ENCODE peak calls at places on chromosomes 5 and 9, in nine cellular contexts. R is BJ; U is sigmoid colon; Z is pancreas; C is right atrium auricular region; A is naive thymus-derived CD4-positive, alpha-beta T cell; K is esophagus squamous epithelium; O is adrenal gland; H is A673. S is an unnamed sample.

GRCh38 chr5:56412601-56413379 is 179.7 kb upstream of the ANKRD55 start:
- DNase-seq in H (no peak), Z (no peak), U (peak; percentile 80), C (peak; percentile 77), A (no peak), R (no peak), O (peak; percentile 71), K (no peak), S (no peak)

GRCh38 chr5:62376064-62376463 is 27.6 kb downstream of the DIMT1 start:
- DNase-seq in O (no peak), R (no peak), Z (no peak), C (no peak), U (no peak), A (no peak), K (no peak), H (no peak), S (no peak)

GRCh38 chr5:28896949-28897348 is 1858.6 kb upstream of the CDH9 start:
- DNase-seq in H (peak; percentile 18), U (no peak), O (no peak), A (no peak), R (no peak), K (no peak), Z (no peak), C (no peak), S (no peak)

GRCh38 chr9:114953917-114954316 is 23.5 kb upstream of the TNFSF8 start:
- DNase-seq in H (peak; percentile 83), U (no peak), Z (peak; percentile 9), A (no peak), C (peak; percentile 74), K (no peak), R (peak; percentile 85), O (peak; percentile 71), S (peak; percentile 92)

GRCh38 chr5:77329664-77330430 is 119.4 kb downstream of the PDE8B start:
- DNase-seq in O (no peak), K (no peak), C (no peak), Z (no peak), A (no peak), R (no peak), H (no peak), U (no peak), S (peak; percentile 20)

GRCh38 chr5:123628860-123629544 is 117.0 kb downstream of the CSNK1G3 start:
- DNase-seq in H (no peak), K (no peak), U (no peak), R (no peak), A (no peak), Z (no peak), O (no peak), C (no peak), S (no peak)

GRCh38 chr9:119689879-119690278 is 320.6 kb upstream of the BRINP1 start:
- DNase-seq in Z (no peak), C (no peak), K (no peak), U (no peak), H (peak; percentile 12), O (no peak), A (no peak), R (no peak), S (no peak)

GRCh38 chr9:74770508-74771261 is 117.0 kb downstream of the TRPM6 start:
- DNase-seq in R (no peak), O (no peak), H (peak; percentile 63), A (peak; percentile 11), K (no peak), C (no peak), Z (peak; percentile 24), U (no peak), S (no peak)

GRCh38 chr5:68452286-68452685 is 236.7 kb downstream of the PIK3R1 start:
- DNase-seq in Z (no peak), H (no peak), C (no peak), O (no peak), K (no peak), U (no peak), R (no peak), A (no peak), S (no peak)

GRCh38 chr5:168317521-168318147 is 26.2 kb downstream of the WWC1 start:
- DNase-seq in C (no peak), K (no peak), Z (peak; percentile 66), H (peak; percentile 39), A (no peak), R (peak; percentile 67), U (no peak), O (peak; percentile 18), S (peak; percentile 92)

GRCh38 chr9:27033815-27034403 is 28.4 kb upstream of the LRRC19 start:
- DNase-seq in Z (peak; percentile 36), R (no peak), A (peak; percentile 14), C (peak; percentile 65), O (peak; percentile 20), K (no peak), H (peak; percentile 35), U (peak; percentile 67), S (peak; percentile 44)

GRCh38 chr5:65366655-65367054 is 115.1 kb downstream of the ADAMTS6 start:
- DNase-seq in H (no peak), C (no peak), A (no peak), O (no peak), U (no peak), K (no peak), Z (no peak), R (no peak), S (no peak)

GRCh38 chr5:6202615-6203365 is 175.6 kb downstream of the MED10 start:
- DNase-seq in O (peak; percentile 29), U (no peak), Z (no peak), C (no peak), A (no peak), H (no peak), K (no peak), R (no peak), S (no peak)

GRCh38 chr5:32964246-32964645 is 253.1 kb downstream of the NPR3 start:
- DNase-seq in O (no peak), R (no peak), K (no peak), H (peak; percentile 45), U (no peak), A (no peak), Z (no peak), C (no peak), S (peak; percentile 69)

GRCh38 chr9:131654857-131655577 is 84.9 kb downstream of the RAPGEF1 start:
- DNase-seq in H (no peak), Z (peak; percentile 51), R (no peak), C (no peak), K (no peak), A (no peak), O (no peak), U (no peak), S (no peak)

GRCh38 chr5:41509399-41510175 is 814 bp downstream of the PLCXD3 start:
- DNase-seq in R (no peak), K (no peak), Z (peak; percentile 11), A (no peak), C (no peak), U (no peak), H (no peak), O (no peak), S (no peak)

GRCh38 chr9:125568616-125569015 is 138.4 kb downstream of the MAPKAP1 start:
- DNase-seq in A (no peak), Z (no peak), K (no peak), H (no peak), U (no peak), C (no peak), O (no peak), R (no peak), S (peak; percentile 37)

GRCh38 chr5:143557061-143557818 is 153.8 kb upstream of the NR3C1 start:
- DNase-seq in K (no peak), C (no peak), U (no peak), A (no peak), H (peak; percentile 1), O (no peak), Z (no peak), R (peak; percentile 54), S (peak; percentile 69)
- H3K4me3 ChIP-seq in K (no peak overlapping the region), C (no peak overlapping the region), U (no peak overlapping the region), A (no peak overlapping the region), H (no peak overlapping the region), O (no peak overlapping the region), Z (no peak overlapping the region), R (no peak overlapping the region), S (no peak overlapping the region)

GRCh38 chr5:14148483-14148882 is 5.3 kb downstream of the TRIO start:
- DNase-seq in U (no peak), K (no peak), Z (no peak), A (no peak), O (no peak), R (no peak), C (no peak), H (no peak), S (no peak)

GRCh38 chr5:14145356-14146334 is 2.5 kb downstream of the TRIO start:
- DNase-seq in K (no peak), O (no peak), Z (no peak), R (no peak), C (no peak), U (no peak), A (no peak), H (no peak), S (peak; percentile 74)

GRCh38 chr5:14144586-14145355 is 1.6 kb downstream of the TRIO start:
- DNase-seq in C (peak; percentile 66), H (peak; percentile 57), K (no peak), O (peak; percentile 66), A (peak; percentile 53), U (peak; percentile 84), R (no peak), Z (peak; percentile 55), S (peak; percentile 55)

GRCh38 chr5:14147210-14147609 is 4.1 kb downstream of the TRIO start:
- DNase-seq in C (peak; percentile 21), Z (no peak), R (no peak), O (no peak), H (peak; percentile 17), K (no peak), A (no peak), U (no peak), S (no peak)

GRCh38 chr5:14146725-14147124 is 3.6 kb downstream of the TRIO start:
- DNase-seq in A (no peak), H (no peak), C (no peak), U (no peak), K (no peak), O (no peak), R (no peak), Z (no peak), S (no peak)
- H3K4me3 ChIP-seq in A (no peak overlapping the region), H (no peak overlapping the region), C (no peak overlapping the region), U (no peak overlapping the region), K (no peak overlapping the region), O (no peak overlapping the region), R (peak overlapping the region; percentile 96), Z (no peak overlapping the region), S (peak overlapping the region; percentile 94)

GRCh38 chr5:141876628-141877477 is 1.4 kb downstream of the PCDH1 start:
- DNase-seq in R (no peak), K (no peak), C (no peak), A (no peak), Z (peak; percentile 55), O (no peak), U (no peak), H (no peak), S (no peak)
- H3K4me3 ChIP-seq in R (no peak overlapping the region), K (peak overlapping the region; percentile 71), C (peak overlapping the region; percentile 60), A (peak overlapping the region; percentile 34), Z (peak overlapping the region; percentile 58), O (no peak overlapping the region), U (peak overlapping the region; percentile 71), H (peak overlapping the region; percentile 53), S (no peak overlapping the region)

DNA sequence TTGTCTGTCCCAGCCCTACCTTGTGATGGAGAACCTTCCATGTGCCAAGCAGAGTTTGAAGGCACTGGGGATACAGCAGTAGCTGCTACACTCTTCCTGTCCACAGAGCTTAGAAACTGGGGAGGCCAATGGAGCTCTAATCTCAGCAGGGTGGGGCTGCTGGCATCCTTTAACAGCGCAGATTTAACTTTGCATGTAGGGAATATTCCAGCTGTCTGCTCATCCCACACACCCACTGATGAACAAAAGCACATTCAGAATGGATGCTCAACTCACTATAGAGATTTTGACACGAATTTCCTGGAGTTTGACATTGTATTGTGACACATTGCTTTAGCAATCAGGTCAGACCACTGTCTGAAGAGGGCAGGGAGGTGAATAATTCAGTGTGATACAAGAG is 49.0 kb downstream of the TMEM215 start:
- DNase-seq in C (no peak), A (no peak), Z (no peak), O (no peak), R (no peak), H (no peak), K (no peak), U (no peak), S (no peak)
- H3K4me3 ChIP-seq in C (no peak overlapping the region), A (no peak overlapping the region), Z (no peak overlapping the region), O (no peak overlapping the region), R (no peak overlapping the region), H (no peak overlapping the region), K (no peak overlapping the region), U (no peak overlapping the region), S (no peak overlapping the region)

S was measured in AG10803.